ENCODE peak calls at places on chromosome 5, in ten cellular contexts. A is GM04503; I is T-helper 1 cell; H is NCI-H1092 treated with DMSO at 0.1 percent for 48 hours; Y is NCI-H2081; R is neural progenitor cell; D is RWPE1; C is globus pallidus; N is SHP77; T is stimulated activated CD4-positive, alpha-beta T cell treated with anti-CD3 and anti-CD28 coated beads, Interleukin-12 subunit alpha, Interleukin-12 subunit beta, amount 100 ng/mL, for 24 hours. L is an unnamed sample.
A peak's percentile ranks its signal among the peaks of the same experiment; 100 is the strongest.

GRCh38 chr5:152560508-152561137 is 155.5 kb upstream of the NMUR2 start:
- DNase-seq in T (peak; percentile 11), A (no peak), D (peak; percentile 64), C (peak; percentile 67), I (no peak), R (peak; percentile 87), H (peak; percentile 50), N (peak; percentile 39), Y (peak; percentile 81), L (peak; percentile 66)

GRCh38 chr5:138955013-138955660 is 80.0 kb upstream of the LRRTM2 start:
- DNase-seq in Y (peak; percentile 88), T (no peak), R (no peak), H (peak; percentile 89), A (no peak), C (peak; percentile 72), D (no peak), N (peak; percentile 98), I (no peak), L (no peak)

GRCh38 chr5:57302164-57302563 is 128.3 kb downstream of the GPBP1 start:
- DNase-seq in I (no peak), Y (peak; percentile 2), N (no peak), T (peak; percentile 53), R (no peak), C (no peak), A (no peak), H (no peak), D (peak; percentile 58), L (peak; percentile 79)

GRCh38 chr5:158485604-158486081 is 614.1 kb downstream of the EBF1 start:
- DNase-seq in Y (no peak), A (peak; percentile 62), D (no peak), N (no peak), H (no peak), I (no peak), C (no peak), T (no peak), R (no peak), L (no peak)

GRCh38 chr5:175649967-175650366 is 7.9 kb upstream of the HRH2 start:
- DNase-seq in I (no peak), T (no peak), D (no peak), C (no peak), A (no peak), N (no peak), R (no peak), H (no peak), Y (no peak), L (no peak)

GRCh38 chr5:138754699-138755057 is 1.5 kb downstream of the CTNNA1 start:
- DNase-seq in Y (no peak), I (no peak), C (no peak), R (no peak), T (no peak), N (no peak), D (no peak), H (no peak), A (no peak), L (no peak)

GRCh38 chr5:66307647-66308257 is 163.7 kb downstream of the SREK1 start:
- DNase-seq in Y (peak; percentile 62), A (peak; percentile 27), I (no peak), D (peak; percentile 69), C (peak; percentile 69), R (peak; percentile 83), N (peak; percentile 75), H (peak; percentile 67), T (no peak), L (no peak)

GRCh38 chr5:58937031-58937681 is 354.3 kb downstream of the RAB3C start:
- DNase-seq in D (no peak), T (no peak), H (no peak), R (no peak), I (no peak), A (no peak), Y (no peak), C (no peak), N (no peak), L (no peak)

GRCh38 chr5:180590543-180591248 is 603 bp downstream of the SCGB3A1 start:
- DNase-seq in A (no peak), D (no peak), R (peak; percentile 61), N (no peak), H (no peak), C (no peak), I (no peak), Y (no peak), T (no peak), L (no peak)

GRCh38 chr5:157283434-157283833 is 17.5 kb downstream of the CYFIP2 start:
- DNase-seq in A (no peak), H (no peak), N (no peak), R (no peak), Y (no peak), D (no peak), C (no peak), I (no peak), T (no peak), L (no peak)

GRCh38 chr5:96615223-96615622 is 47.0 kb upstream of the CAST start:
- DNase-seq in T (no peak), N (no peak), Y (no peak), C (no peak), A (no peak), H (no peak), I (no peak), D (no peak), R (no peak), L (no peak)

GRCh38 chr5:125120012-125120411 is 373.6 kb upstream of the ZNF608 start:
- DNase-seq in N (no peak), A (no peak), C (no peak), H (no peak), T (no peak), D (no peak), Y (no peak), I (no peak), R (no peak), L (no peak)

GRCh38 chr5:116543501-116543900 is 31.1 kb downstream of the SEMA6A start:
- DNase-seq in Y (no peak), T (no peak), D (no peak), I (no peak), C (no peak), H (no peak), R (no peak), N (no peak), A (no peak), L (no peak)

GRCh38 chr5:179292681-179293080 is 52.6 kb downstream of the ADAMTS2 start:
- DNase-seq in D (no peak), N (no peak), Y (no peak), T (no peak), A (no peak), C (no peak), H (no peak), I (no peak), R (no peak), L (no peak)

GRCh38 chr5:137706841-137707240 is 29.0 kb downstream of the KLHL3 start:
- DNase-seq in Y (no peak), N (no peak), I (no peak), R (no peak), C (no peak), A (no peak), H (no peak), T (no peak), D (no peak), L (no peak)

GRCh38 chr5:73786043-73786831 is 160.2 kb downstream of the ARHGEF28 start:
- DNase-seq in R (no peak), D (peak; percentile 69), H (no peak), C (no peak), I (no peak), N (no peak), A (no peak), Y (peak; percentile 20), T (no peak), L (no peak)

GRCh38 chr5:106185661-106186081 is 1485.1 kb downstream of the EFNA5 start:
- DNase-seq in N (no peak), I (no peak), A (no peak), C (no peak), Y (no peak), H (no peak), D (no peak), T (no peak), R (no peak), L (no peak)

GRCh38 chr5:37506241-37506640 is 127.1 kb downstream of the WDR70 start:
- DNase-seq in R (no peak), N (no peak), Y (no peak), I (no peak), A (no peak), H (no peak), T (no peak), D (no peak), C (no peak), L (no peak)

GRCh38 chr5:156587012-156587411 is 260.0 kb downstream of the SGCD start:
- DNase-seq in A (no peak), D (no peak), R (no peak), T (no peak), Y (no peak), I (no peak), H (no peak), C (no peak), N (no peak), L (no peak)

GRCh38 chr5:103360475-103360874 is 101.9 kb downstream of the MACIR start:
- DNase-seq in D (no peak), C (no peak), A (no peak), H (no peak), I (no peak), Y (no peak), R (no peak), T (no peak), N (no peak), L (no peak)

GRCh38 chr5:155575861-155576260 is 562.3 kb downstream of the KIF4B start:
- DNase-seq in R (no peak), N (no peak), I (no peak), Y (no peak), A (no peak), H (no peak), D (no peak), T (no peak), C (no peak), L (no peak)

GRCh38 chr5:3489221-3489620 is 106.4 kb upstream of the IRX1 start:
- DNase-seq in A (no peak), R (peak; percentile 23), N (no peak), T (no peak), Y (no peak), C (no peak), H (peak; percentile 67), D (no peak), I (no peak), L (no peak)

L was measured in activated CD4-positive, alpha-beta T cell treated with anti-CD3 and anti-CD28 coated beads for 36 hours.